ENCODE peak calls at places on chromosomes 5 and 9, in six cellular contexts. H is Daoy, I is B cell, V is Kasumi-1, J is left ventricle myocardium inferior, G is DMS53. Z is an unnamed sample.

GRCh38 chr5:91301459-91301858 is 81.7 kb downstream of the ARRDC3 start:
- DNase-seq in H (no peak), I (no peak), V (no peak), J (no peak), G (no peak), Z (no peak)

GRCh38 chr9:94139672-94140417 is 55.6 kb downstream of the PTPDC1 start:
- DNase-seq in H (peak), I (no peak), V (no peak), J (peak), G (no peak), Z (peak)

GRCh38 chr5:113266227-113266912 is 168.4 kb downstream of the TSSK1B start:
- DNase-seq in H (peak), I (no peak), V (no peak), J (no peak), G (no peak), Z (peak)

GRCh38 chr9:128072144-128073021 is 4.4 kb downstream of the SLC25A25 start:
- DNase-seq in H (peak), I (peak), V (peak), J (peak), G (peak), Z (no peak)

GRCh38 chr5:81789033-81789432 is 38.1 kb upstream of the SSBP2 start:
- DNase-seq in H (peak), I (no peak), V (no peak), J (no peak), G (peak), Z (no peak)

GRCh38 chr5:168159425-168159824 is 132.0 kb upstream of the WWC1 start:
- DNase-seq in H (no peak), I (no peak), V (no peak), J (no peak), G (peak), Z (no peak)

GRCh38 chr5:127041571-127041970 is 11.2 kb upstream of the MARCHF3 start:
- DNase-seq in H (peak), I (no peak), V (peak), J (no peak), G (no peak), Z (peak)

GRCh38 chr5:54883374-54884194 is 101.8 kb downstream of the ESM1 start:
- DNase-seq in H (peak), I (no peak), V (no peak), J (peak), G (peak), Z (no peak)

GRCh38 chr9:76603448-76603895 is 144.5 kb downstream of the GCNT1 start:
- DNase-seq in H (no peak), I (no peak), V (peak), J (no peak), G (no peak), Z (no peak)

GRCh38 chr5:153551537-153552079 is 61.1 kb downstream of the GRIA1 start:
- DNase-seq in H (peak), I (no peak), V (no peak), J (no peak), G (peak), Z (peak)

GRCh38 chr5:33834334-33834733 is 57.5 kb downstream of the ADAMTS12 start:
- DNase-seq in H (peak), I (no peak), V (no peak), J (no peak), G (no peak), Z (peak)

GRCh38 chr5:59785701-59786100 is 107.8 kb downstream of the PDE4D start:
- DNase-seq in H (no peak), I (no peak), V (no peak), J (no peak), G (no peak), Z (no peak)

GRCh38 chr5:172453206-172453985 is 929 bp downstream of the SH3PXD2B start:
- DNase-seq in H (peak), I (no peak), V (peak), J (no peak), G (peak), Z (no peak)

GRCh38 chr5:43569236-43569635 is 12.4 kb upstream of the PAIP1 start:
- DNase-seq in H (no peak), I (no peak), V (no peak), J (no peak), G (no peak), Z (no peak)

GRCh38 chr9:107739601-107740082 is 250.1 kb upstream of the KLF4 start:
- DNase-seq in H (peak), I (no peak), V (no peak), J (peak), G (no peak), Z (peak)

GRCh38 chr9:126470251-126470993 is 143.3 kb upstream of the LMX1B start:
- DNase-seq in H (peak), I (no peak), V (no peak), J (no peak), G (no peak), Z (no peak)

GRCh38 chr5:139147743-139148079 is 50.5 kb downstream of the SIL1 start:
- DNase-seq in H (peak), I (no peak), V (no peak), J (peak), G (peak), Z (peak)

GRCh38 chr9:91138760-91139159 is 223.0 kb downstream of the AUH start:
- DNase-seq in H (peak), I (no peak), V (no peak), J (no peak), G (no peak), Z (no peak)

GRCh38 chr5:135079760-135080159 is 45.7 kb upstream of the PITX1 start:
- DNase-seq in H (no peak), I (no peak), V (no peak), J (no peak), G (no peak), Z (no peak)

GRCh38 chr9:89522261-89522978 is 24.5 kb upstream of the SEMA4D start:
- DNase-seq in H (peak), I (peak), V (peak), J (no peak), G (no peak), Z (no peak)

GRCh38 chr9:127132921-127133647 is 10.6 kb upstream of the ANGPTL2 start:
- DNase-seq in H (peak), I (no peak), V (no peak), J (no peak), G (peak), Z (no peak)

Z was measured in NCI-H226.